ENCODE peak calls at places on chromosomes 13 and 19, in nine cellular contexts. X is heart right ventricle, H is tibial nerve, M is HCT116, V is left lung, A is body of pancreas, Q is H1, R is A673, K is PC-9. B is an unnamed sample.

GRCh38 chr13:20161275-20161950 is 561 bp upstream of the GJA3 start:
- DNase-seq in X (no peak), H (no peak), M (no peak), V (peak; percentile 82), A (no peak), Q (peak; percentile 61), R (peak; percentile 50), K (no peak), B (no peak)

GRCh38 chr19:10422846-10423245 is 2.5 kb downstream of the PDE4A start:
- DNase-seq in X (no peak), H (no peak), M (no peak), V (no peak), A (no peak), Q (no peak), R (no peak), K (no peak), B (no peak)

GRCh38 chr13:92103673-92104296 is 705.4 kb downstream of the GPC5 start:
- DNase-seq in X (no peak), H (no peak), M (no peak), V (no peak), A (no peak), Q (no peak), R (no peak), K (no peak), B (no peak)

GRCh38 chr19:38239816-38240215 is 15.8 kb upstream of the DPF1 start:
- DNase-seq in X (no peak), H (no peak), M (no peak), V (no peak), A (no peak), Q (no peak), R (no peak), K (no peak), B (no peak)

GRCh38 chr19:49151339-49152217 is 3.6 kb downstream of the HRC start:
- DNase-seq in X (peak; percentile 57), H (no peak), M (peak; percentile 98), V (peak; percentile 89), A (peak; percentile 94), Q (peak; percentile 100), R (peak; percentile 94), K (peak; percentile 92), B (peak; percentile 78)

GRCh38 chr13:105442941-105443340 is 1092.5 kb downstream of the EFNB2 start:
- DNase-seq in X (peak; percentile 29), H (no peak), M (peak; percentile 87), V (no peak), A (no peak), Q (no peak), R (peak; percentile 58), K (peak; percentile 28), B (no peak)

GRCh38 chr13:38044067-38044466 is 174.5 kb upstream of the TRPC4 start:
- DNase-seq in X (no peak), H (no peak), M (no peak), V (peak; percentile 34), A (no peak), Q (no peak), R (no peak), K (no peak), B (no peak)

GRCh38 chr13:66353664-66354063 is 876.5 kb downstream of the PCDH9 start:
- DNase-seq in X (no peak), H (no peak), M (no peak), V (no peak), A (no peak), Q (no peak), R (no peak), K (no peak), B (no peak)

GRCh38 chr13:32125746-32126145 is 94.2 kb downstream of the FRY start:
- DNase-seq in X (no peak), H (no peak), M (no peak), V (no peak), A (no peak), Q (no peak), R (no peak), K (no peak), B (no peak)

GRCh38 chr13:100987993-100988392 is 313.4 kb upstream of the TMTC4 start:
- DNase-seq in X (no peak), H (no peak), M (no peak), V (no peak), A (no peak), Q (no peak), R (peak; percentile 42), K (no peak), B (no peak)

GRCh38 chr19:15563325-15563794 is 51.7 kb upstream of the CYP4F8 start:
- DNase-seq in X (no peak), H (no peak), M (no peak), V (no peak), A (peak; percentile 52), Q (no peak), R (peak; percentile 67), K (peak; percentile 73), B (no peak)

GRCh38 chr13:76148926-76149325 is 512.8 kb downstream of the LMO7 start:
- DNase-seq in X (no peak), H (no peak), M (no peak), V (no peak), A (no peak), Q (no peak), R (no peak), K (no peak), B (no peak)

GRCh38 chr19:30228113-30228725 is 144.0 kb upstream of the ZNF536 start:
- DNase-seq in X (no peak), H (no peak), M (no peak), V (no peak), A (no peak), Q (peak; percentile 59), R (peak; percentile 27), K (no peak), B (peak; percentile 61)

GRCh38 chr13:21074601-21075302 is 13.4 kb upstream of the LATS2 start:
- DNase-seq in X (peak; percentile 32), H (no peak), M (no peak), V (no peak), A (no peak), Q (peak; percentile 46), R (no peak), K (no peak), B (peak; percentile 78)

GRCh38 chr19:33883869-33884519 is 87.3 kb downstream of the KCTD15 start:
- DNase-seq in X (peak; percentile 62), H (no peak), M (no peak), V (no peak), A (peak; percentile 92), Q (peak; percentile 59), R (peak; percentile 55), K (no peak), B (no peak)

GRCh38 chr19:42111811-42112210 is 20.4 kb downstream of the POU2F2 start:
- DNase-seq in X (no peak), H (no peak), M (no peak), V (no peak), A (no peak), Q (no peak), R (no peak), K (no peak), B (no peak)

GRCh38 chr19:17522988-17523872 is 11.8 kb downstream of the PGLS start:
- DNase-seq in X (peak; percentile 50), H (no peak), M (no peak), V (peak; percentile 89), A (peak; percentile 21), Q (no peak), R (no peak), K (no peak), B (peak; percentile 74)

DNA sequence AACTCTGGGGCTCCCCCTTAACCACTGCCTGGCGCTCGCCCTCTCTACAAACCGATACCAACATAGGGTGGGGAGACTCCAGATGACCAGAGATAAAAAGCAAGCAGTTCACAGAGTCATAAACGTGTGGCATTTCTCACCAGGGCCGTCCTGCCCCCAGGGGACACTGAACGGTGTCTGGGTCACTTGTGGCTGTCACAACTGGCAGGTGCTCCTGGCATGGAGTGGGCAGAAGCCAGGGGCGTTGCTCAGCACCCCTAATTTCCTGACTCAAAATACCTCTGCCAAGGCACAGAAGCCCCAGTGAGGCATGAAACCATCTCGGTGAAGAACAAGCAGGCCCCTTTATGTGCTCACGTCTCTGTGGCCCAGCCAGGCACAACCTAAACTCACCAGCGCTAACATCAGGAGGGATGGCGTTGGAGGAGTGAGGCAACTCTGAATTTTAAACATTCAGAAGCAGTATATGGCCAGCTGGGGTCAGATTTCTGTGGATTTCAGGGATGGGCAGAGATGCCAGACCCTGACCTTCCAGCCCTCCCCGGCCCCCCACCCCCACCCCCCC is 1.8 kb downstream of the PIP5K1C start:
- DNase-seq in X (no peak), H (no peak), M (no peak), V (no peak), A (no peak), Q (no peak), R (no peak), K (no peak), B (no peak)
- TF ChIP-seq CTCF in X (no peak), H (no peak), M (no peak), V (no peak), A (no peak), Q (no peak), R (no peak), K (no peak), B (no peak)

DNA sequence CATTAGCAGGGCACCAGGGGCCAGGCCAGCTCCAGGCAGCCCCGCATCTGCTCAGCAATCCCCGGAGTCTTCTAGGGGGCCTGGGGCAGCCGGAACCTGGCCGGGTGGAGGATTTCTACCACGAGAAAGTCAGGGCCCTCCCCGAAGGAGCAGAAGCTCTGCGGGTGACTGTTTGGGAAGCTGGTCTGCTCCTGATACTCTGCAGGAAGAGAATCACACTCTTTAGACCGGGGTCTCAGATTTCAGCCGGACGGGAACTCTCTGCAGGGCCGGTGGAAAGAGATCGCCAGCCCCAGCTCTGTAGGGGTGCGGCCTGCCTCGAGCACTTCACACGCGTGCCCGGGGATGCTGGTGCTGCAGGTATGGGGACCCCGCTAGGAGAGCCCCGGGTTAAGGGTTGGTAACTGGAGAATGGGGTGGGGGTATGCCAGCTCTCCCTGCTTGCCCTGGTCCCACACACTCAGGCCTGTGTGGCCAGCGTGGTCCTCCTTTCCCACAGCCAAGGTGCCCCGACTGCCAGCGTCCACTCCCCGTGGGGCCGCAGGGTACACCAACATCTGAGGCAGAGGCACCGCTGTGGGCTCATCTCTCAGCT is 20.1 kb downstream of the RASA3 start:
- DNase-seq in X (no peak), H (peak; percentile 4), M (no peak), V (no peak), A (no peak), Q (no peak), R (no peak), K (no peak), B (peak; percentile 65)
- H3K27ac ChIP-seq in X (no peak overlapping the region), H (no peak overlapping the region), M (no peak overlapping the region), V (no peak overlapping the region), A (no peak overlapping the region), Q (no peak overlapping the region), R (no peak overlapping the region), K (no peak overlapping the region), B (no peak overlapping the region)

DNA sequence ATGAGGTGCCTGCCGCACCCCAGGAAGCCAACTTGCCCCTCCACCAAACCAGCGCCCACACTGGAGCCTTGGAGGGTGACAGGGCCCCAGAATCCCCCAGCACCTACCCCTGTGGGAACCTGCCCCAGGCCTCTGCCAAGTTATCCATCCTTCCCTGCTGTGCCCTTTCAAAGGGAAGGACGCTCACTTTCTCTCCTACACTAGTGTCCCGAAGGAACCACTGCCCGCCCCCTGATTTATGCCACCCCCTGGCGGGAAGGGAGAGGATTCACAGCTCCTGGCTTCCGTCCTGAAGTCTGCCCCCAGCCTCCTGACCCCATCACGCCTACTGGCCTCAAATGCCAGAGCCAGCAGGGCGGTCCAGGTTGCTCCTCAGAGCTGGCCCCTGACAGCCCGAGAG is 1.4 kb downstream of the EVI5L start:
- DNase-seq in X (no peak), H (no peak), M (peak; percentile 66), V (no peak), A (no peak), Q (peak; percentile 74), R (peak; percentile 26), K (no peak), B (no peak)
- TF ChIP-seq CTCF in X (no peak), H (peak; percentile 15), M (peak; percentile 69), V (no peak), A (no peak), Q (peak; percentile 55), R (no peak), K (peak; percentile 51), B (no peak)

GRCh38 chr19:8512991-8513686 is 828 bp downstream of the ZNF414 start:
- DNase-seq in X (no peak), H (no peak), M (no peak), V (no peak), A (no peak), Q (no peak), R (no peak), K (no peak), B (no peak)
- H3K27ac ChIP-seq in X (peak overlapping the region; percentile 99), H (peak overlapping the region; percentile 100), M (peak overlapping the region; percentile 95), V (peak overlapping the region; percentile 97), A (peak overlapping the region; percentile 97), Q (peak overlapping the region; percentile 31), R (peak overlapping the region; percentile 100), K (peak overlapping the region; percentile 76), B (peak overlapping the region; percentile 99)